ENCODE peak calls at places on chromosome 12, in nine cellular contexts. S is stimulated activated CD8-positive, alpha-beta memory T cell treated with anti-CD3 and anti-CD28 coated beads, Interleukin-2, amount 100 ng/mL, for 1 hour; E is stimulated activated naive CD4-positive, alpha-beta T cell; H is heart left ventricle; V is stimulated activated CD4-positive, alpha-beta T cell treated with anti-CD3 and anti-CD28 coated beads, Interleukin-2, amount 100 ng/mL, for 24 hours; L is B cell; B is activated effector memory CD4-positive, alpha-beta T cell treated with anti-CD3 and anti-CD28 coated beads, Interleukin-2, amount 50 U/mL, for 16 hours; U is 8988T; T is GF-D8. X is an unnamed sample.

GRCh38 chr12:98419101-98419794 is 96.1 kb upstream of the TMPO start:
- DNase-seq in S (no peak), E (no peak), H (no peak), V (no peak), L (no peak), B (no peak), U (no peak), T (no peak), X (no peak)

GRCh38 chr12:53179694-53180269 is 740 bp upstream of the ZNF740 start:
- DNase-seq in S (no peak), E (no peak), H (no peak), V (no peak), L (no peak), B (no peak), U (no peak), T (no peak), X (no peak)

GRCh38 chr12:95248095-95248494 is 30.5 kb downstream of the VEZT start:
- DNase-seq in S (no peak), E (no peak), H (no peak), V (no peak), L (no peak), B (no peak), U (no peak), T (no peak), X (no peak)

GRCh38 chr12:2484141-2484776 is 310.5 kb upstream of the FKBP4 start:
- DNase-seq in S (no peak), E (no peak), H (no peak), V (no peak), L (no peak), B (no peak), U (no peak), T (no peak), X (no peak)

GRCh38 chr12:4579305-4580097 is 17.5 kb downstream of the DYRK4 start:
- DNase-seq in S (no peak), E (peak), H (no peak), V (no peak), L (peak), B (no peak), U (no peak), T (peak), X (no peak)

GRCh38 chr12:41189395-41190251 is 1.5 kb downstream of the PDZRN4 start:
- DNase-seq in S (no peak), E (no peak), H (no peak), V (no peak), L (no peak), B (no peak), U (no peak), T (no peak), X (no peak)

GRCh38 chr12:56634242-56634836 is 4.2 kb upstream of the BAZ2A start:
- DNase-seq in S (no peak), E (peak), H (no peak), V (no peak), L (no peak), B (peak), U (peak), T (no peak), X (peak)

GRCh38 chr12:117003883-117004404 is 93.2 kb downstream of the FBXW8 start:
- DNase-seq in S (no peak), E (no peak), H (no peak), V (no peak), L (no peak), B (no peak), U (no peak), T (no peak), X (no peak)

GRCh38 chr12:96409734-96410133 is 9.5 kb upstream of the CDK17 start:
- DNase-seq in S (no peak), E (no peak), H (no peak), V (no peak), L (no peak), B (no peak), U (no peak), T (no peak), X (no peak)

GRCh38 chr12:76259071-76259470 is 89.1 kb downstream of the BBS10 start:
- DNase-seq in S (no peak), E (no peak), H (no peak), V (no peak), L (no peak), B (no peak), U (no peak), T (no peak), X (no peak)

GRCh38 chr12:113152196-113152834 is 2.8 kb downstream of the CFAP73 start:
- DNase-seq in S (no peak), E (no peak), H (no peak), V (no peak), L (no peak), B (no peak), U (peak), T (no peak), X (no peak)

GRCh38 chr12:16604853-16605252 is 1.1 kb downstream of the LMO3 start:
- DNase-seq in S (no peak), E (no peak), H (no peak), V (no peak), L (no peak), B (no peak), U (no peak), T (no peak), X (peak)

GRCh38 chr12:93509506-93509905 is 42.2 kb downstream of the MRPL42 start:
- DNase-seq in S (no peak), E (no peak), H (no peak), V (no peak), L (no peak), B (no peak), U (no peak), T (no peak), X (no peak)

GRCh38 chr12:22275847-22276246 is 58.7 kb downstream of the ST8SIA1 start:
- DNase-seq in S (no peak), E (no peak), H (peak), V (no peak), L (no peak), B (no peak), U (peak), T (no peak), X (peak)

GRCh38 chr12:104975621-104976343 is 10.3 kb upstream of the NOPCHAP1 start:
- DNase-seq in S (no peak), E (no peak), H (no peak), V (no peak), L (no peak), B (no peak), U (no peak), T (no peak), X (no peak)

GRCh38 chr12:46500673-46501072 is 128.1 kb upstream of the SLC38A2 start:
- DNase-seq in S (no peak), E (no peak), H (no peak), V (no peak), L (no peak), B (no peak), U (no peak), T (no peak), X (no peak)

X was measured in uterus.